ENCODE peak calls at places on chromosomes 12 and 14, in seven cellular contexts. One of them, this sample, is unnamed.

GRCh38 chr12:85823436-85824179 is 12.6 kb downstream of the RASSF9 start:
- DNase-seq in foreskin fibroblast: peak; percentile 28
- DNase-seq in HCT116: no peak
- DNase-seq in mammary epithelial cell: peak; percentile 85
- DNase-seq in stomach: no peak
- DNase-seq in SK-N-SH: no peak
- DNase-seq in sigmoid colon: no peak
- DNase-seq in this sample: peak; percentile 74

GRCh38 chr12:130137141-130138018 is 24.9 kb upstream of the FZD10 start:
- DNase-seq in foreskin fibroblast: no peak
- DNase-seq in HCT116: no peak
- DNase-seq in sigmoid colon: no peak
- DNase-seq in stomach: no peak
- DNase-seq in SK-N-SH: no peak
- DNase-seq in mammary epithelial cell: peak; percentile 3
- DNase-seq in this sample: peak; percentile 67

GRCh38 chr14:56933446-56933845 is 123.2 kb upstream of the OTX2 start:
- DNase-seq in sigmoid colon: no peak
- DNase-seq in stomach: no peak
- DNase-seq in foreskin fibroblast: no peak
- DNase-seq in SK-N-SH: no peak
- DNase-seq in mammary epithelial cell: no peak
- DNase-seq in HCT116: no peak
- DNase-seq in this sample: peak; percentile 9

GRCh38 chr12:101501410-101502045 is 26.4 kb downstream of the SPIC start:
- DNase-seq in HCT116: no peak
- DNase-seq in stomach: no peak
- DNase-seq in sigmoid colon: no peak
- DNase-seq in foreskin fibroblast: no peak
- DNase-seq in mammary epithelial cell: no peak
- DNase-seq in SK-N-SH: no peak
- DNase-seq in this sample: no peak

GRCh38 chr12:95836185-95836609 is 22.6 kb upstream of the SNRPF start:
- DNase-seq in SK-N-SH: peak; percentile 21
- DNase-seq in mammary epithelial cell: peak; percentile 80
- DNase-seq in foreskin fibroblast: peak; percentile 76
- DNase-seq in stomach: no peak
- DNase-seq in HCT116: no peak
- DNase-seq in sigmoid colon: no peak
- DNase-seq in this sample: peak; percentile 88

GRCh38 chr14:102774391-102775153 is 2.7 kb upstream of the TRAF3 start:
- DNase-seq in stomach: peak; percentile 57
- DNase-seq in foreskin fibroblast: peak; percentile 65
- DNase-seq in sigmoid colon: no peak
- DNase-seq in mammary epithelial cell: peak; percentile 63
- DNase-seq in HCT116: no peak
- DNase-seq in SK-N-SH: peak; percentile 80
- DNase-seq in this sample: peak; percentile 81

GRCh38 chr14:93971635-93972027 is 4.7 kb downstream of the ASB2 start:
- DNase-seq in HCT116: no peak
- DNase-seq in stomach: no peak
- DNase-seq in sigmoid colon: no peak
- DNase-seq in foreskin fibroblast: no peak
- DNase-seq in mammary epithelial cell: no peak
- DNase-seq in SK-N-SH: no peak
- DNase-seq in this sample: no peak

GRCh38 chr12:122726056-122726558 is 4.5 kb downstream of the HCAR1 start:
- DNase-seq in stomach: peak; percentile 46
- DNase-seq in mammary epithelial cell: peak; percentile 92
- DNase-seq in sigmoid colon: no peak
- DNase-seq in SK-N-SH: no peak
- DNase-seq in HCT116: peak; percentile 22
- DNase-seq in foreskin fibroblast: no peak
- DNase-seq in this sample: peak; percentile 88

GRCh38 chr14:80055912-80056801 is 155.1 kb downstream of the DIO2 start:
- DNase-seq in foreskin fibroblast: peak; percentile 23
- DNase-seq in HCT116: no peak
- DNase-seq in sigmoid colon: no peak
- DNase-seq in SK-N-SH: peak; percentile 23
- DNase-seq in mammary epithelial cell: peak; percentile 32
- DNase-seq in stomach: peak; percentile 27
- DNase-seq in this sample: peak; percentile 64

GRCh38 chr12:15838986-15839385 is 43.2 kb upstream of the STRAP start:
- DNase-seq in sigmoid colon: no peak
- DNase-seq in HCT116: no peak
- DNase-seq in foreskin fibroblast: no peak
- DNase-seq in stomach: no peak
- DNase-seq in mammary epithelial cell: no peak
- DNase-seq in SK-N-SH: no peak
- DNase-seq in this sample: no peak

GRCh38 chr12:71503579-71504470 is 64.2 kb downstream of the LGR5 start:
- DNase-seq in stomach: no peak
- DNase-seq in sigmoid colon: no peak
- DNase-seq in HCT116: no peak
- DNase-seq in foreskin fibroblast: no peak
- DNase-seq in SK-N-SH: no peak
- DNase-seq in mammary epithelial cell: no peak
- DNase-seq in this sample: no peak

GRCh38 chr12:80692114-80692513 is 15.3 kb upstream of the MYF6 start:
- DNase-seq in mammary epithelial cell: no peak
- DNase-seq in sigmoid colon: no peak
- DNase-seq in foreskin fibroblast: no peak
- DNase-seq in stomach: no peak
- DNase-seq in SK-N-SH: no peak
- DNase-seq in HCT116: no peak
- DNase-seq in this sample: no peak

GRCh38 chr14:22231022-22231421 is 358.0 kb downstream of the DAD1 start:
- DNase-seq in stomach: no peak
- DNase-seq in foreskin fibroblast: no peak
- DNase-seq in SK-N-SH: no peak
- DNase-seq in sigmoid colon: no peak
- DNase-seq in mammary epithelial cell: no peak
- DNase-seq in HCT116: no peak
- DNase-seq in this sample: no peak

GRCh38 chr14:50342211-50343080 is 30.3 kb downstream of the DMAC2L start:
- DNase-seq in mammary epithelial cell: peak; percentile 75
- DNase-seq in foreskin fibroblast: peak; percentile 67
- DNase-seq in sigmoid colon: peak; percentile 88
- DNase-seq in HCT116: no peak
- DNase-seq in stomach: no peak
- DNase-seq in SK-N-SH: peak; percentile 78
- DNase-seq in this sample: peak; percentile 68

GRCh38 chr14:40133484-40133883 is 701.3 kb upstream of the FBXO33 start:
- DNase-seq in sigmoid colon: no peak
- DNase-seq in HCT116: no peak
- DNase-seq in stomach: no peak
- DNase-seq in foreskin fibroblast: no peak
- DNase-seq in mammary epithelial cell: no peak
- DNase-seq in SK-N-SH: no peak
- DNase-seq in this sample: no peak

GRCh38 chr12:7327913-7328312 is 24.0 kb downstream of the ACSM4 start:
- DNase-seq in HCT116: no peak
- DNase-seq in foreskin fibroblast: no peak
- DNase-seq in SK-N-SH: no peak
- DNase-seq in sigmoid colon: no peak
- DNase-seq in stomach: no peak
- DNase-seq in mammary epithelial cell: no peak
- DNase-seq in this sample: no peak

GRCh38 chr14:103372552-103373304 is 12.5 kb upstream of the MARK3 start:
- DNase-seq in stomach: peak; percentile 30
- DNase-seq in SK-N-SH: no peak
- DNase-seq in sigmoid colon: peak; percentile 37
- DNase-seq in foreskin fibroblast: peak; percentile 98
- DNase-seq in HCT116: peak; percentile 72
- DNase-seq in mammary epithelial cell: peak; percentile 99
- DNase-seq in this sample: peak; percentile 99

GRCh38 chr12:9668141-9669018 is 1.1 kb upstream of the CLEC2D start:
- DNase-seq in mammary epithelial cell: no peak
- DNase-seq in foreskin fibroblast: no peak
- DNase-seq in SK-N-SH: no peak
- DNase-seq in sigmoid colon: no peak
- DNase-seq in stomach: no peak
- DNase-seq in HCT116: no peak
- DNase-seq in this sample: no peak

GRCh38 chr14:44963775-44964380 is 1.9 kb downstream of the TOGARAM1 start:
- DNase-seq in HCT116: no peak
- DNase-seq in foreskin fibroblast: no peak
- DNase-seq in SK-N-SH: peak; percentile 13
- DNase-seq in stomach: no peak
- DNase-seq in mammary epithelial cell: peak; percentile 17
- DNase-seq in sigmoid colon: no peak
- DNase-seq in this sample: peak; percentile 13

GRCh38 chr12:34350092-34351041 is 328.1 kb downstream of the ALG10 start:
- DNase-seq in mammary epithelial cell: no peak
- DNase-seq in foreskin fibroblast: no peak
- DNase-seq in stomach: no peak
- DNase-seq in SK-N-SH: no peak
- DNase-seq in sigmoid colon: no peak
- DNase-seq in HCT116: no peak
- DNase-seq in this sample: no peak

GRCh38 chr12:87801860-87802720 is 227.1 kb downstream of the C12orf50 start:
- DNase-seq in stomach: no peak
- DNase-seq in sigmoid colon: no peak
- DNase-seq in foreskin fibroblast: no peak
- DNase-seq in HCT116: no peak
- DNase-seq in SK-N-SH: no peak
- DNase-seq in mammary epithelial cell: no peak
- DNase-seq in this sample: no peak

DNA sequence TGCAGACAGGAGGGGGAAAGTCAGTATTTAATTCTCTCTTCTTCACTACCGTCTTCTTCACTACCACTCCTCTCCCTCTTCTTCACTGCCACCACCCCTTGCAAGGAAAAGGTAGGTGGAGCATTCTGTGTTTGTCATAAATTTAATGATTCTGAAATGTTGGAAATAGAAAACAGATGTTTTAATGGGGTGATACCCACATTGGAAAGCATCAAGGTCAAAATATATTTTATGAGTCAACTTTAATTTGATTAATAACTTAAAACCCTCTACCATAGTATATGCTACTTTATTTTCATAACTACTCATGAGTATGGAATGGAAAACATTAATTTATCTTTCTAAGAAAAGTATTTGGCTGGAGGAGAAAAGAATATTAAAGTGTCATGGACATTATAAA is 493.0 kb upstream of the RGS6 start:
- DNase-seq in mammary epithelial cell: no peak
- DNase-seq in HCT116: no peak
- DNase-seq in SK-N-SH: no peak
- DNase-seq in stomach: no peak
- DNase-seq in sigmoid colon: no peak
- DNase-seq in foreskin fibroblast: peak; percentile 21
- DNase-seq in this sample: no peak
- H3K4me3 ChIP-seq in mammary epithelial cell: no peak overlapping the region
- H3K4me3 ChIP-seq in HCT116: no peak overlapping the region
- H3K4me3 ChIP-seq in SK-N-SH: no peak overlapping the region
- H3K4me3 ChIP-seq in stomach: no peak overlapping the region
- H3K4me3 ChIP-seq in sigmoid colon: no peak overlapping the region
- H3K4me3 ChIP-seq in foreskin fibroblast: peak overlapping the region; percentile 21
- H3K4me3 ChIP-seq in this sample: no peak overlapping the region

DNA sequence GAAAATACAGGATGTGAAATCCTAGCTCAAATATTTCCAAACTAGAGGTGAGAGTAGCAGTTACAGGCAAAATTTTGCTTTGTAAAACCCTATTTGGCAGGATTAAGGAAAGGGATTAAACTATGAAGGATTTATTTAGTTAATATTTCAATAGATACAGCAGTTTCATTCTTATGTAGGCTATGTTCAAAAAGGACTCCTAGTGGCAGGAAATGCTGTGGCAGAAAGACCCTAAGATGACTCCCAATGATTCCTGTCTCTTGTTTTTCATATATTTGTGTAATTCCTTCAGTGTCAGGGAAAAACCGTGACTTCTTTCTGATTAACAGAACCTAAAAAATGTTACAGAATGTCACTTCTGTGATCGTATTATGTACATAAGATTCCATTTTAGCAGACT is 299.5 kb upstream of the RPL10L start:
- DNase-seq in foreskin fibroblast: no peak
- DNase-seq in SK-N-SH: no peak
- DNase-seq in HCT116: no peak
- DNase-seq in stomach: no peak
- DNase-seq in mammary epithelial cell: no peak
- DNase-seq in sigmoid colon: no peak
- DNase-seq in this sample: no peak
- TF ChIP-seq CTCF in foreskin fibroblast: no peak
- TF ChIP-seq CTCF in SK-N-SH: no peak
- TF ChIP-seq CTCF in HCT116: no peak
- TF ChIP-seq CTCF in stomach: no peak
- TF ChIP-seq CTCF in mammary epithelial cell: no peak
- TF ChIP-seq CTCF in sigmoid colon: no peak
- TF ChIP-seq CTCF in this sample: peak; percentile 17

GRCh38 chr14:100372357-100373048 is 49.4 kb downstream of the SLC25A47 start:
- DNase-seq in stomach: no peak
- DNase-seq in mammary epithelial cell: no peak
- DNase-seq in foreskin fibroblast: no peak
- DNase-seq in HCT116: no peak
- DNase-seq in SK-N-SH: no peak
- DNase-seq in sigmoid colon: no peak
- DNase-seq in this sample: no peak

GRCh38 chr14:100374891-100375272 is 51.7 kb downstream of the SLC25A47 start:
- DNase-seq in sigmoid colon: no peak
- DNase-seq in foreskin fibroblast: no peak
- DNase-seq in mammary epithelial cell: peak; percentile 9
- DNase-seq in stomach: no peak
- DNase-seq in SK-N-SH: no peak
- DNase-seq in HCT116: no peak
- DNase-seq in this sample: no peak

GRCh38 chr14:100375273-100375962 is 52.3 kb downstream of the SLC25A47 start:
- DNase-seq in sigmoid colon: peak; percentile 87
- DNase-seq in stomach: peak; percentile 56
- DNase-seq in foreskin fibroblast: peak; percentile 75
- DNase-seq in SK-N-SH: peak; percentile 60
- DNase-seq in HCT116: peak; percentile 52
- DNase-seq in mammary epithelial cell: peak; percentile 84
- DNase-seq in this sample: peak; percentile 72

GRCh38 chr14:100375963-100376735 is 53.0 kb downstream of the SLC25A47 start:
- DNase-seq in sigmoid colon: peak; percentile 97
- DNase-seq in foreskin fibroblast: peak; percentile 95
- DNase-seq in SK-N-SH: peak; percentile 95
- DNase-seq in HCT116: peak; percentile 83
- DNase-seq in mammary epithelial cell: peak; percentile 96
- DNase-seq in stomach: peak; percentile 95
- DNase-seq in this sample: peak; percentile 97

GRCh38 chr14:100374270-100374669 is 51.1 kb downstream of the SLC25A47 start:
- DNase-seq in foreskin fibroblast: no peak
- DNase-seq in stomach: no peak
- DNase-seq in SK-N-SH: no peak
- DNase-seq in HCT116: no peak
- DNase-seq in mammary epithelial cell: no peak
- DNase-seq in sigmoid colon: no peak
- DNase-seq in this sample: no peak
- H3K4me3 ChIP-seq in foreskin fibroblast: peak overlapping the region; percentile 97
- H3K4me3 ChIP-seq in stomach: no peak overlapping the region
- H3K4me3 ChIP-seq in SK-N-SH: peak overlapping the region; percentile 70
- H3K4me3 ChIP-seq in HCT116: peak overlapping the region; percentile 70
- H3K4me3 ChIP-seq in mammary epithelial cell: no peak overlapping the region
- H3K4me3 ChIP-seq in sigmoid colon: no peak overlapping the region
- H3K4me3 ChIP-seq in this sample: no peak overlapping the region

DNA sequence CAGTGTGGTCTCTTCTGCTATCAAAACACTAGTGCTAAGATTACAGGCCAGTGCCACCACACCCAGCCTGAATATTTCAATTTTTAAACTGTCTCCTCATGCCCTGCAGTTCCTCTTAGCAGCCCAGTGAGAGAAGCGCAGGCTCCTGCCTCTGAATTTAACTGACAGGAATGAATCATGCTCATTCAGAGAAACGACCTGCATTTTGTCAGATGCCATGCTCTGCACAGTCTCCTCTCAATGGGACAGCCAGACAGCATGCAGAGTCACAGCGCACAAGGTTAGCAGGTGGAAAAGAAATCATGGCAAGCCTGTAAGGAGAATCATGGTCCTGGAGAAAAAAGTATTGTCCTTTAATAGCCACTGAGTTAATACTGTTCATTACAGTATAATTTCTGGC is 691.0 kb upstream of the SEL1L start:
- DNase-seq in SK-N-SH: no peak
- DNase-seq in sigmoid colon: no peak
- DNase-seq in stomach: no peak
- DNase-seq in mammary epithelial cell: no peak
- DNase-seq in HCT116: no peak
- DNase-seq in foreskin fibroblast: no peak
- DNase-seq in this sample: no peak
- TF ChIP-seq CTCF in SK-N-SH: no peak
- TF ChIP-seq CTCF in sigmoid colon: no peak
- TF ChIP-seq CTCF in stomach: no peak
- TF ChIP-seq CTCF in mammary epithelial cell: no peak
- TF ChIP-seq CTCF in HCT116: no peak
- TF ChIP-seq CTCF in foreskin fibroblast: no peak
- TF ChIP-seq CTCF in this sample: no peak